ENCODE peak calls at places on chromosome 10, in six cellular contexts. One of them, this sample, is unnamed.

GRCh38 chr10:132545659-132546367 is 8.2 kb downstream of the INPP5A start:
- DNase-seq in tibial nerve: no peak
- DNase-seq in AG04450: no peak
- DNase-seq in breast epithelium: no peak
- DNase-seq in A549: no peak
- DNase-seq in heart left ventricle: peak; percentile 61
- DNase-seq in this sample: no peak

GRCh38 chr10:125120046-125120710 is 40.2 kb downstream of the CTBP2 start:
- DNase-seq in tibial nerve: no peak
- DNase-seq in AG04450: no peak
- DNase-seq in breast epithelium: no peak
- DNase-seq in A549: no peak
- DNase-seq in heart left ventricle: no peak
- DNase-seq in this sample: no peak

GRCh38 chr10:74063256-74063655 is 65.3 kb downstream of the VCL start:
- DNase-seq in tibial nerve: no peak
- DNase-seq in AG04450: no peak
- DNase-seq in breast epithelium: no peak
- DNase-seq in A549: no peak
- DNase-seq in heart left ventricle: no peak
- DNase-seq in this sample: no peak

GRCh38 chr10:70432101-70432500 is 9.4 kb downstream of the NODAL start:
- DNase-seq in tibial nerve: peak; percentile 37
- DNase-seq in AG04450: no peak
- DNase-seq in breast epithelium: peak; percentile 61
- DNase-seq in A549: no peak
- DNase-seq in heart left ventricle: no peak
- DNase-seq in this sample: no peak

GRCh38 chr10:35228058-35228457 is 101.4 kb downstream of the CREM start:
- DNase-seq in tibial nerve: no peak
- DNase-seq in AG04450: no peak
- DNase-seq in breast epithelium: no peak
- DNase-seq in A549: peak; percentile 43
- DNase-seq in heart left ventricle: no peak
- DNase-seq in this sample: no peak

GRCh38 chr10:35563266-35563891 is 41.8 kb upstream of the GJD4 start:
- DNase-seq in tibial nerve: no peak
- DNase-seq in AG04450: peak; percentile 44
- DNase-seq in breast epithelium: no peak
- DNase-seq in A549: peak; percentile 61
- DNase-seq in heart left ventricle: no peak
- DNase-seq in this sample: peak; percentile 68

GRCh38 chr10:74011762-74012161 is 13.8 kb downstream of the VCL start:
- DNase-seq in tibial nerve: no peak
- DNase-seq in AG04450: peak; percentile 71
- DNase-seq in breast epithelium: no peak
- DNase-seq in A549: no peak
- DNase-seq in heart left ventricle: no peak
- DNase-seq in this sample: no peak

GRCh38 chr10:133024711-133025557 is 62.8 kb upstream of the ADGRA1 start:
- DNase-seq in tibial nerve: no peak
- DNase-seq in AG04450: no peak
- DNase-seq in breast epithelium: no peak
- DNase-seq in A549: no peak
- DNase-seq in heart left ventricle: no peak
- DNase-seq in this sample: no peak

GRCh38 chr10:3782456-3783312 is 2.3 kb downstream of the KLF6 start:
- DNase-seq in tibial nerve: peak; percentile 55
- DNase-seq in AG04450: peak; percentile 88
- DNase-seq in breast epithelium: peak; percentile 86
- DNase-seq in A549: no peak
- DNase-seq in heart left ventricle: peak; percentile 69
- DNase-seq in this sample: peak; percentile 68

GRCh38 chr10:132595850-132596249 is 58.3 kb downstream of the INPP5A start:
- DNase-seq in tibial nerve: no peak
- DNase-seq in AG04450: no peak
- DNase-seq in breast epithelium: no peak
- DNase-seq in A549: no peak
- DNase-seq in heart left ventricle: no peak
- DNase-seq in this sample: no peak

GRCh38 chr10:66629976-66630375 is 295.9 kb upstream of the LRRTM3 start:
- DNase-seq in tibial nerve: no peak
- DNase-seq in AG04450: no peak
- DNase-seq in breast epithelium: no peak
- DNase-seq in A549: no peak
- DNase-seq in heart left ventricle: no peak
- DNase-seq in this sample: no peak

GRCh38 chr10:3636356-3637181 is 148.4 kb downstream of the KLF6 start:
- DNase-seq in tibial nerve: no peak
- DNase-seq in AG04450: no peak
- DNase-seq in breast epithelium: peak; percentile 50
- DNase-seq in A549: no peak
- DNase-seq in heart left ventricle: no peak
- DNase-seq in this sample: no peak

GRCh38 chr10:102399217-102400021 is 3.9 kb downstream of the NFKB2 start:
- DNase-seq in tibial nerve: peak; percentile 85
- DNase-seq in AG04450: peak; percentile 59
- DNase-seq in breast epithelium: peak; percentile 82
- DNase-seq in A549: peak; percentile 79
- DNase-seq in heart left ventricle: peak; percentile 95
- DNase-seq in this sample: peak; percentile 92

GRCh38 chr10:88117869-88118632 is 254.6 kb downstream of the PTEN start:
- DNase-seq in tibial nerve: no peak
- DNase-seq in AG04450: no peak
- DNase-seq in breast epithelium: no peak
- DNase-seq in A549: no peak
- DNase-seq in heart left ventricle: no peak
- DNase-seq in this sample: no peak

GRCh38 chr10:88115406-88115805 is 252.0 kb downstream of the PTEN start:
- DNase-seq in tibial nerve: no peak
- DNase-seq in AG04450: no peak
- DNase-seq in breast epithelium: no peak
- DNase-seq in A549: no peak
- DNase-seq in heart left ventricle: no peak
- DNase-seq in this sample: no peak

GRCh38 chr10:88117227-88117626 is 253.8 kb downstream of the PTEN start:
- DNase-seq in tibial nerve: no peak
- DNase-seq in AG04450: no peak
- DNase-seq in breast epithelium: no peak
- DNase-seq in A549: no peak
- DNase-seq in heart left ventricle: no peak
- DNase-seq in this sample: no peak

GRCh38 chr10:88115968-88116367 is 252.5 kb downstream of the PTEN start:
- DNase-seq in tibial nerve: no peak
- DNase-seq in AG04450: peak; percentile 74
- DNase-seq in breast epithelium: no peak
- DNase-seq in A549: no peak
- DNase-seq in heart left ventricle: no peak
- DNase-seq in this sample: no peak

DNA sequence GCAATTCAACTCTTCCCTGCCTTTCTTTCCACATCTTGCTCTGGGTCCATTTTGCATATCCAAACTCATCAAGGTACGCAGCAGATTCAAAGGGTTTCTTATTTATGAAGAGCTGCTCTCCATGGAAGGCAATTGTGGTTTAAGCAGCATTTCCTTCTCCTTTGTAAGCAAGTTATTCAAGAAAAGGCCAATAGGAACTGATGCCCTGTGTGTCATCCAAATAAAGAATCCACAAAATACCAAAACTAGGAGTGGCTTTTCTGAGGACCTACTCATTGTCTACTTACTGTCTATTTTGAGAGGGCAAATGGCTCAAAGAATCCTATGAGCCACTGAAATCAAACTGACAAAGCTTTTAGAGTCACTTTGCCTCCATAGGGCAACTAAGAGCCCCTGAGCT is 253.1 kb downstream of the PTEN start:
- DNase-seq in tibial nerve: no peak
- DNase-seq in AG04450: no peak
- DNase-seq in breast epithelium: no peak
- DNase-seq in A549: no peak
- DNase-seq in heart left ventricle: no peak
- DNase-seq in this sample: no peak
- H3K27ac ChIP-seq in tibial nerve: peak overlapping the region; percentile 34
- H3K27ac ChIP-seq in AG04450: peak overlapping the region; percentile 57
- H3K27ac ChIP-seq in breast epithelium: no peak overlapping the region
- H3K27ac ChIP-seq in A549: no peak overlapping the region
- H3K27ac ChIP-seq in heart left ventricle: no peak overlapping the region
- H3K27ac ChIP-seq in this sample: no peak overlapping the region

GRCh38 chr10:20593649-20594048 is 303.5 kb downstream of the NEBL start:
- DNase-seq in tibial nerve: no peak
- DNase-seq in AG04450: no peak
- DNase-seq in breast epithelium: no peak
- DNase-seq in A549: no peak
- DNase-seq in heart left ventricle: no peak
- DNase-seq in this sample: no peak

GRCh38 chr10:20598590-20598989 is 298.5 kb downstream of the NEBL start:
- DNase-seq in tibial nerve: peak; percentile 13
- DNase-seq in AG04450: peak; percentile 11
- DNase-seq in breast epithelium: no peak
- DNase-seq in A549: peak; percentile 10
- DNase-seq in heart left ventricle: peak; percentile 72
- DNase-seq in this sample: no peak

GRCh38 chr10:20596065-20596760 is 300.9 kb downstream of the NEBL start:
- DNase-seq in tibial nerve: no peak
- DNase-seq in AG04450: no peak
- DNase-seq in breast epithelium: no peak
- DNase-seq in A549: no peak
- DNase-seq in heart left ventricle: no peak
- DNase-seq in this sample: no peak

DNA sequence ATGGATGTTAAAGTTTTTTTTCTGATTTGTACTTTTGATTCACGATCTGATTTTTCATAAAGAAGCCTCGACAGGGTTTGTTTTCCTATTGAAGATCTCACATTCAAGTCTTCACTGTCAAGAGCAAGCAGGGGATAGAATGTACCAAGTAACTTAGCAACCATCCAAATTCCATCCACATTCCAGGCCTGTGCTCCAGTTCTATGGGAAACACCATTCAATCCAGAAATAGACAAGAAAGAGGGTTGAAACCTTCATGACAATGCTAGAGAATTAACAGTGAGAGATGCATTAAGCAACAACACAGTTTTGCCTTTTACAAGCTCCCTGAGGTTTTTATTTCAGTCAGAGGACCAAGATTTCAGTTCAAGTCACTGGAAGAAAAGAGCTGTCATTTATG is 300.2 kb downstream of the NEBL start:
- DNase-seq in tibial nerve: no peak
- DNase-seq in AG04450: no peak
- DNase-seq in breast epithelium: no peak
- DNase-seq in A549: no peak
- DNase-seq in heart left ventricle: no peak
- DNase-seq in this sample: no peak
- H3K9me3 ChIP-seq in tibial nerve: no peaks in the 10 kb centered on the region
- H3K9me3 ChIP-seq in AG04450: no peaks in the 10 kb centered on the region
- H3K9me3 ChIP-seq in breast epithelium: no peaks in the 10 kb centered on the region
- H3K9me3 ChIP-seq in A549: no peaks in the 10 kb centered on the region
- H3K9me3 ChIP-seq in heart left ventricle: no peaks in the 10 kb centered on the region
- H3K9me3 ChIP-seq in this sample: no peaks in the 10 kb centered on the region

GRCh38 chr10:88835095-88835909 is 16.3 kb downstream of the ANKRD22 start:
- DNase-seq in tibial nerve: peak; percentile 70
- DNase-seq in AG04450: peak; percentile 75
- DNase-seq in breast epithelium: peak; percentile 75
- DNase-seq in A549: peak; percentile 62
- DNase-seq in heart left ventricle: peak; percentile 91
- DNase-seq in this sample: peak; percentile 86
- H3K27ac ChIP-seq in tibial nerve: no peak overlapping the region
- H3K27ac ChIP-seq in AG04450: no peak overlapping the region
- H3K27ac ChIP-seq in breast epithelium: no peak overlapping the region
- H3K27ac ChIP-seq in A549: peak overlapping the region; percentile 25
- H3K27ac ChIP-seq in heart left ventricle: no peak overlapping the region
- H3K27ac ChIP-seq in this sample: no peak overlapping the region

DNA sequence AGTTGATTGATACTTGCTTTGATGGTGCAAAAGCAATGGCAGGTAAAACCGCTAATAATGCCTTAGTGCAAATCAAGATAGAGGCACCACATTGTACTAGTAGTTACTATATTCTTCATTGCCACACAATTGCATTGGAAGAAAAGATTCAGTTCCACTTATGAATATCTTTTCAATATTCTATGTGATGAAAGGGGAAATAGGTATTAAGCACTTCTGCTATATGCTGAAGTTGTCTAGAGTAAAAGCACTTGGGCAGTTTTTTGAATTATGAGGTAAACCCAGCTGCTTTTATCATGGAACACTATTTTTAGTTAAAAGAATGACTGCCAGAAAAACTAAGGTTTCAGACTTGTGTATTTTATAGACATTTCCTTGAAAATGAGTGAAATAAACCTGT is 15.5 kb downstream of the ENTPD7 start:
- DNase-seq in tibial nerve: no peak
- DNase-seq in AG04450: no peak
- DNase-seq in breast epithelium: no peak
- DNase-seq in A549: no peak
- DNase-seq in heart left ventricle: no peak
- DNase-seq in this sample: no peak
- H3K9me3 ChIP-seq in tibial nerve: no peaks in the 10 kb centered on the region
- H3K9me3 ChIP-seq in AG04450: no peaks in the 10 kb centered on the region
- H3K9me3 ChIP-seq in breast epithelium: no peaks in the 10 kb centered on the region
- H3K9me3 ChIP-seq in A549: no peaks in the 10 kb centered on the region
- H3K9me3 ChIP-seq in heart left ventricle: no peaks in the 10 kb centered on the region
- H3K9me3 ChIP-seq in this sample: no peaks in the 10 kb centered on the region

GRCh38 chr10:119860866-119861601 is 11.6 kb downstream of the MCMBP start:
- DNase-seq in tibial nerve: no peak
- DNase-seq in AG04450: no peak
- DNase-seq in breast epithelium: no peak
- DNase-seq in A549: no peak
- DNase-seq in heart left ventricle: no peak
- DNase-seq in this sample: no peak

GRCh38 chr10:119858063-119858462 is 14.6 kb downstream of the MCMBP start:
- DNase-seq in tibial nerve: no peak
- DNase-seq in AG04450: no peak
- DNase-seq in breast epithelium: no peak
- DNase-seq in A549: no peak
- DNase-seq in heart left ventricle: no peak
- DNase-seq in this sample: no peak

GRCh38 chr10:119862524-119862923 is 10.1 kb downstream of the MCMBP start:
- DNase-seq in tibial nerve: no peak
- DNase-seq in AG04450: no peak
- DNase-seq in breast epithelium: no peak
- DNase-seq in A549: no peak
- DNase-seq in heart left ventricle: no peak
- DNase-seq in this sample: no peak

GRCh38 chr10:119863951-119864565 is 8.6 kb downstream of the MCMBP start:
- DNase-seq in tibial nerve: no peak
- DNase-seq in AG04450: no peak
- DNase-seq in breast epithelium: no peak
- DNase-seq in A549: no peak
- DNase-seq in heart left ventricle: no peak
- DNase-seq in this sample: no peak

GRCh38 chr10:119859422-119860258 is 13.0 kb downstream of the MCMBP start:
- DNase-seq in tibial nerve: no peak
- DNase-seq in AG04450: no peak
- DNase-seq in breast epithelium: no peak
- DNase-seq in A549: peak; percentile 24
- DNase-seq in heart left ventricle: no peak
- DNase-seq in this sample: no peak
- H3K27ac ChIP-seq in tibial nerve: no peak overlapping the region
- H3K27ac ChIP-seq in AG04450: no peak overlapping the region
- H3K27ac ChIP-seq in breast epithelium: no peak overlapping the region
- H3K27ac ChIP-seq in A549: no peak overlapping the region
- H3K27ac ChIP-seq in heart left ventricle: no peak overlapping the region
- H3K27ac ChIP-seq in this sample: no peak overlapping the region

GRCh38 chr10:131175891-131176290 is 135.6 kb downstream of the TCERG1L start:
- DNase-seq in tibial nerve: no peak
- DNase-seq in AG04450: no peak
- DNase-seq in breast epithelium: no peak
- DNase-seq in A549: no peak
- DNase-seq in heart left ventricle: no peak
- DNase-seq in this sample: no peak
- H3K9me3 ChIP-seq in tibial nerve: no peaks in the 10 kb centered on the region
- H3K9me3 ChIP-seq in AG04450: peaks cover 81% of the 10 kb centered on the region
- H3K9me3 ChIP-seq in breast epithelium: no peaks in the 10 kb centered on the region
- H3K9me3 ChIP-seq in A549: peaks cover 5% of the 10 kb centered on the region
- H3K9me3 ChIP-seq in heart left ventricle: no peaks in the 10 kb centered on the region
- H3K9me3 ChIP-seq in this sample: no peaks in the 10 kb centered on the region

This sample was measured in right lobe of liver.